ENCODE peak calls at places on chromosomes 1 and 21, in six cellular contexts. One of them, this sample, is unnamed.

GRCh38 chr1:42745851-42746250 is 5.8 kb upstream of the CLDN19 start:
- DNase-seq in fibroblast of pulmonary artery: no peak
- DNase-seq in HCEC 1CT: peak; percentile 32
- DNase-seq in stimulated activated CD8-positive, alpha-beta memory T cell treated with anti-CD3 and anti-CD28 coated beads, Interleukin-4, amount 100 ng/mL, for 1 hour: no peak
- DNase-seq in amygdala: no peak
- DNase-seq in glutamatergic neuron: no peak
- DNase-seq in this sample: peak; percentile 2

GRCh38 chr1:101995984-101996731 is 568 bp downstream of the OLFM3 start:
- DNase-seq in fibroblast of pulmonary artery: no peak
- DNase-seq in HCEC 1CT: no peak
- DNase-seq in stimulated activated CD8-positive, alpha-beta memory T cell treated with anti-CD3 and anti-CD28 coated beads, Interleukin-4, amount 100 ng/mL, for 1 hour: no peak
- DNase-seq in amygdala: no peak
- DNase-seq in glutamatergic neuron: peak; percentile 31
- DNase-seq in this sample: peak; percentile 43

GRCh38 chr21:24705201-24705600 is 902.1 kb downstream of the MRPL39 start:
- DNase-seq in fibroblast of pulmonary artery: no peak
- DNase-seq in HCEC 1CT: no peak
- DNase-seq in stimulated activated CD8-positive, alpha-beta memory T cell treated with anti-CD3 and anti-CD28 coated beads, Interleukin-4, amount 100 ng/mL, for 1 hour: no peak
- DNase-seq in amygdala: no peak
- DNase-seq in glutamatergic neuron: no peak
- DNase-seq in this sample: no peak

GRCh38 chr1:178492341-178492740 is 4.4 kb downstream of the CLEC20A start:
- DNase-seq in fibroblast of pulmonary artery: no peak
- DNase-seq in HCEC 1CT: no peak
- DNase-seq in stimulated activated CD8-positive, alpha-beta memory T cell treated with anti-CD3 and anti-CD28 coated beads, Interleukin-4, amount 100 ng/mL, for 1 hour: no peak
- DNase-seq in amygdala: no peak
- DNase-seq in glutamatergic neuron: no peak
- DNase-seq in this sample: no peak

GRCh38 chr21:44984428-44984791 is 44.6 kb downstream of the SLX9 start:
- DNase-seq in fibroblast of pulmonary artery: no peak
- DNase-seq in HCEC 1CT: no peak
- DNase-seq in stimulated activated CD8-positive, alpha-beta memory T cell treated with anti-CD3 and anti-CD28 coated beads, Interleukin-4, amount 100 ng/mL, for 1 hour: no peak
- DNase-seq in amygdala: no peak
- DNase-seq in glutamatergic neuron: peak; percentile 62
- DNase-seq in this sample: peak; percentile 71

GRCh38 chr1:22284906-22285544 is 142.1 kb upstream of the WNT4 start:
- DNase-seq in fibroblast of pulmonary artery: no peak
- DNase-seq in HCEC 1CT: no peak
- DNase-seq in stimulated activated CD8-positive, alpha-beta memory T cell treated with anti-CD3 and anti-CD28 coated beads, Interleukin-4, amount 100 ng/mL, for 1 hour: no peak
- DNase-seq in amygdala: no peak
- DNase-seq in glutamatergic neuron: no peak
- DNase-seq in this sample: peak; percentile 9

GRCh38 chr1:3772715-3773571 is at the start of gene SMIM1:
- DNase-seq in fibroblast of pulmonary artery: no peak
- DNase-seq in HCEC 1CT: no peak
- DNase-seq in stimulated activated CD8-positive, alpha-beta memory T cell treated with anti-CD3 and anti-CD28 coated beads, Interleukin-4, amount 100 ng/mL, for 1 hour: no peak
- DNase-seq in amygdala: no peak
- DNase-seq in glutamatergic neuron: peak; percentile 36
- DNase-seq in this sample: no peak

GRCh38 chr1:66478116-66478515 is 55.8 kb upstream of the SGIP1 start:
- DNase-seq in fibroblast of pulmonary artery: peak; percentile 68
- DNase-seq in HCEC 1CT: peak; percentile 83
- DNase-seq in stimulated activated CD8-positive, alpha-beta memory T cell treated with anti-CD3 and anti-CD28 coated beads, Interleukin-4, amount 100 ng/mL, for 1 hour: no peak
- DNase-seq in amygdala: no peak
- DNase-seq in glutamatergic neuron: no peak
- DNase-seq in this sample: no peak

GRCh38 chr1:16075337-16076002 is 2.0 kb upstream of the FAM131C start:
- DNase-seq in fibroblast of pulmonary artery: peak; percentile 87
- DNase-seq in HCEC 1CT: peak; percentile 73
- DNase-seq in stimulated activated CD8-positive, alpha-beta memory T cell treated with anti-CD3 and anti-CD28 coated beads, Interleukin-4, amount 100 ng/mL, for 1 hour: no peak
- DNase-seq in amygdala: peak; percentile 32
- DNase-seq in glutamatergic neuron: no peak
- DNase-seq in this sample: no peak

GRCh38 chr1:96367791-96368190 is 353.8 kb upstream of the PTBP2 start:
- DNase-seq in fibroblast of pulmonary artery: no peak
- DNase-seq in HCEC 1CT: peak; percentile 50
- DNase-seq in stimulated activated CD8-positive, alpha-beta memory T cell treated with anti-CD3 and anti-CD28 coated beads, Interleukin-4, amount 100 ng/mL, for 1 hour: no peak
- DNase-seq in amygdala: no peak
- DNase-seq in glutamatergic neuron: no peak
- DNase-seq in this sample: no peak

GRCh38 chr1:226634156-226634588 is 85.6 kb downstream of the STUM start:
- DNase-seq in fibroblast of pulmonary artery: peak; percentile 70
- DNase-seq in HCEC 1CT: peak; percentile 41
- DNase-seq in stimulated activated CD8-positive, alpha-beta memory T cell treated with anti-CD3 and anti-CD28 coated beads, Interleukin-4, amount 100 ng/mL, for 1 hour: peak; percentile 69
- DNase-seq in amygdala: peak; percentile 66
- DNase-seq in glutamatergic neuron: peak; percentile 90
- DNase-seq in this sample: peak; percentile 91

GRCh38 chr1:17313910-17314309 is 5.9 kb downstream of the PADI4 start:
- DNase-seq in fibroblast of pulmonary artery: no peak
- DNase-seq in HCEC 1CT: no peak
- DNase-seq in stimulated activated CD8-positive, alpha-beta memory T cell treated with anti-CD3 and anti-CD28 coated beads, Interleukin-4, amount 100 ng/mL, for 1 hour: no peak
- DNase-seq in amygdala: no peak
- DNase-seq in glutamatergic neuron: no peak
- DNase-seq in this sample: no peak

GRCh38 chr1:16217061-16217785 is 4.8 kb upstream of the ARHGEF19 start:
- DNase-seq in fibroblast of pulmonary artery: peak; percentile 98
- DNase-seq in HCEC 1CT: peak; percentile 95
- DNase-seq in stimulated activated CD8-positive, alpha-beta memory T cell treated with anti-CD3 and anti-CD28 coated beads, Interleukin-4, amount 100 ng/mL, for 1 hour: peak; percentile 86
- DNase-seq in amygdala: peak; percentile 83
- DNase-seq in glutamatergic neuron: peak; percentile 98
- DNase-seq in this sample: peak; percentile 99

GRCh38 chr1:232248276-232248803 is 381.6 kb downstream of the SIPA1L2 start:
- DNase-seq in fibroblast of pulmonary artery: no peak
- DNase-seq in HCEC 1CT: no peak
- DNase-seq in stimulated activated CD8-positive, alpha-beta memory T cell treated with anti-CD3 and anti-CD28 coated beads, Interleukin-4, amount 100 ng/mL, for 1 hour: no peak
- DNase-seq in amygdala: no peak
- DNase-seq in glutamatergic neuron: no peak
- DNase-seq in this sample: peak; percentile 46

GRCh38 chr21:46161180-46161799 is 5.9 kb upstream of the FTCD start:
- DNase-seq in fibroblast of pulmonary artery: no peak
- DNase-seq in HCEC 1CT: no peak
- DNase-seq in stimulated activated CD8-positive, alpha-beta memory T cell treated with anti-CD3 and anti-CD28 coated beads, Interleukin-4, amount 100 ng/mL, for 1 hour: no peak
- DNase-seq in amygdala: no peak
- DNase-seq in glutamatergic neuron: no peak
- DNase-seq in this sample: peak; percentile 30

GRCh38 chr1:48898894-48899293 is 122.2 kb upstream of the BEND5 start:
- DNase-seq in fibroblast of pulmonary artery: no peak
- DNase-seq in HCEC 1CT: no peak
- DNase-seq in stimulated activated CD8-positive, alpha-beta memory T cell treated with anti-CD3 and anti-CD28 coated beads, Interleukin-4, amount 100 ng/mL, for 1 hour: no peak
- DNase-seq in amygdala: no peak
- DNase-seq in glutamatergic neuron: no peak
- DNase-seq in this sample: no peak

GRCh38 chr1:225874431-225874830 is 7.7 kb downstream of the TMEM63A start:
- DNase-seq in fibroblast of pulmonary artery: no peak
- DNase-seq in HCEC 1CT: no peak
- DNase-seq in stimulated activated CD8-positive, alpha-beta memory T cell treated with anti-CD3 and anti-CD28 coated beads, Interleukin-4, amount 100 ng/mL, for 1 hour: no peak
- DNase-seq in amygdala: no peak
- DNase-seq in glutamatergic neuron: no peak
- DNase-seq in this sample: no peak

GRCh38 chr1:86259390-86259789 is 102.8 kb upstream of the COL24A1 start:
- DNase-seq in fibroblast of pulmonary artery: peak; percentile 31
- DNase-seq in HCEC 1CT: peak; percentile 31
- DNase-seq in stimulated activated CD8-positive, alpha-beta memory T cell treated with anti-CD3 and anti-CD28 coated beads, Interleukin-4, amount 100 ng/mL, for 1 hour: no peak
- DNase-seq in amygdala: no peak
- DNase-seq in glutamatergic neuron: no peak
- DNase-seq in this sample: no peak

GRCh38 chr1:172265905-172266304 is 154.6 kb upstream of the C1orf105 start:
- DNase-seq in fibroblast of pulmonary artery: no peak
- DNase-seq in HCEC 1CT: no peak
- DNase-seq in stimulated activated CD8-positive, alpha-beta memory T cell treated with anti-CD3 and anti-CD28 coated beads, Interleukin-4, amount 100 ng/mL, for 1 hour: no peak
- DNase-seq in amygdala: no peak
- DNase-seq in glutamatergic neuron: no peak
- DNase-seq in this sample: no peak